ENCODE peak calls at places on chromosomes 6 and 20, in six cellular contexts. One of them, this sample, is unnamed.
A peak's percentile ranks its signal among the peaks of the same experiment; 100 is the strongest.

GRCh38 chr20:2751347-2751867 is 49.0 kb downstream of the CPXM1 start:
- DNase-seq in heart left ventricle: no peak
- DNase-seq in uterus: no peak
- DNase-seq in mesenchymal stem cell: no peak
- DNase-seq in pancreas: peak; percentile 61
- DNase-seq in brain microvascular endothelial cell: no peak
- DNase-seq in this sample: no peak

GRCh38 chr20:63103402-63104311 is 96.9 kb upstream of the BHLHE23 start:
- DNase-seq in mesenchymal stem cell: peak; percentile 27
- DNase-seq in pancreas: peak; percentile 28
- DNase-seq in uterus: no peak
- DNase-seq in heart left ventricle: no peak
- DNase-seq in brain microvascular endothelial cell: no peak
- DNase-seq in this sample: peak; percentile 6

GRCh38 chr20:58712116-58712822 is 19.7 kb downstream of the NPEPL1 start:
- DNase-seq in heart left ventricle: no peak
- DNase-seq in uterus: no peak
- DNase-seq in brain microvascular endothelial cell: no peak
- DNase-seq in mesenchymal stem cell: no peak
- DNase-seq in pancreas: peak; percentile 52
- DNase-seq in this sample: no peak

GRCh38 chr6:134474980-134475379 is 157.1 kb upstream of the SGK1 start:
- DNase-seq in uterus: no peak
- DNase-seq in pancreas: no peak
- DNase-seq in brain microvascular endothelial cell: no peak
- DNase-seq in heart left ventricle: no peak
- DNase-seq in mesenchymal stem cell: no peak
- DNase-seq in this sample: no peak

GRCh38 chr6:125067552-125067951 is 86.0 kb upstream of the TPD52L1 start:
- DNase-seq in heart left ventricle: no peak
- DNase-seq in pancreas: no peak
- DNase-seq in mesenchymal stem cell: no peak
- DNase-seq in uterus: no peak
- DNase-seq in brain microvascular endothelial cell: no peak
- DNase-seq in this sample: no peak

GRCh38 chr20:29689411-29690225 is 1567.8 kb upstream of the DEFB115 start:
- DNase-seq in heart left ventricle: peak; percentile 28
- DNase-seq in mesenchymal stem cell: no peak
- DNase-seq in uterus: no peak
- DNase-seq in brain microvascular endothelial cell: no peak
- DNase-seq in pancreas: peak; percentile 63
- DNase-seq in this sample: no peak

GRCh38 chr6:164665328-164665727 is 644.1 kb downstream of the C6orf118 start:
- DNase-seq in uterus: no peak
- DNase-seq in heart left ventricle: no peak
- DNase-seq in mesenchymal stem cell: no peak
- DNase-seq in pancreas: no peak
- DNase-seq in brain microvascular endothelial cell: no peak
- DNase-seq in this sample: no peak

GRCh38 chr6:163416640-163417253 is 2.2 kb downstream of the QKI start:
- DNase-seq in uterus: peak; percentile 70
- DNase-seq in mesenchymal stem cell: peak; percentile 90
- DNase-seq in heart left ventricle: no peak
- DNase-seq in brain microvascular endothelial cell: peak; percentile 70
- DNase-seq in pancreas: no peak
- DNase-seq in this sample: peak; percentile 86

GRCh38 chr20:47272893-47273590 is 83.5 kb downstream of the ZMYND8 start:
- DNase-seq in pancreas: no peak
- DNase-seq in brain microvascular endothelial cell: peak; percentile 63
- DNase-seq in uterus: peak; percentile 74
- DNase-seq in mesenchymal stem cell: peak; percentile 75
- DNase-seq in heart left ventricle: no peak
- DNase-seq in this sample: peak; percentile 69

GRCh38 chr20:11350126-11351005 is 567.3 kb upstream of the BTBD3 start:
- DNase-seq in mesenchymal stem cell: peak; percentile 78
- DNase-seq in brain microvascular endothelial cell: no peak
- DNase-seq in uterus: peak; percentile 20
- DNase-seq in heart left ventricle: no peak
- DNase-seq in pancreas: no peak
- DNase-seq in this sample: peak; percentile 87

GRCh38 chr20:36950432-36951197 is 893 bp downstream of the SAMHD1 start:
- DNase-seq in uterus: peak; percentile 33
- DNase-seq in pancreas: no peak
- DNase-seq in brain microvascular endothelial cell: peak; percentile 2
- DNase-seq in mesenchymal stem cell: peak; percentile 65
- DNase-seq in heart left ventricle: peak; percentile 35
- DNase-seq in this sample: peak; percentile 26

GRCh38 chr6:133326584-133326983 is 85.4 kb downstream of the EYA4 start:
- DNase-seq in uterus: no peak
- DNase-seq in heart left ventricle: no peak
- DNase-seq in brain microvascular endothelial cell: no peak
- DNase-seq in pancreas: no peak
- DNase-seq in mesenchymal stem cell: no peak
- DNase-seq in this sample: peak; percentile 13

GRCh38 chr6:170125447-170126300 is 165.2 kb downstream of the DLL1 start:
- DNase-seq in uterus: no peak
- DNase-seq in pancreas: peak; percentile 24
- DNase-seq in mesenchymal stem cell: no peak
- DNase-seq in brain microvascular endothelial cell: no peak
- DNase-seq in heart left ventricle: no peak
- DNase-seq in this sample: no peak

GRCh38 chr6:18362058-18362561 is 25.0 kb upstream of the RNF144B start:
- DNase-seq in heart left ventricle: no peak
- DNase-seq in uterus: peak; percentile 29
- DNase-seq in brain microvascular endothelial cell: peak; percentile 84
- DNase-seq in pancreas: no peak
- DNase-seq in mesenchymal stem cell: peak; percentile 37
- DNase-seq in this sample: peak; percentile 98

GRCh38 chr6:18342223-18342622 is 44.9 kb upstream of the RNF144B start:
- DNase-seq in uterus: no peak
- DNase-seq in brain microvascular endothelial cell: no peak
- DNase-seq in mesenchymal stem cell: no peak
- DNase-seq in pancreas: no peak
- DNase-seq in heart left ventricle: no peak
- DNase-seq in this sample: no peak

GRCh38 chr6:146028835-146029572 is at the start of gene GRM1:
- DNase-seq in heart left ventricle: no peak
- DNase-seq in mesenchymal stem cell: no peak
- DNase-seq in pancreas: peak; percentile 29
- DNase-seq in uterus: no peak
- DNase-seq in brain microvascular endothelial cell: no peak
- DNase-seq in this sample: no peak

GRCh38 chr6:139156102-139156501 is 21.2 kb downstream of the HECA start:
- DNase-seq in heart left ventricle: no peak
- DNase-seq in mesenchymal stem cell: no peak
- DNase-seq in pancreas: no peak
- DNase-seq in brain microvascular endothelial cell: no peak
- DNase-seq in uterus: no peak
- DNase-seq in this sample: no peak

GRCh38 chr6:14068133-14068532 is 49.4 kb upstream of the CD83 start:
- DNase-seq in pancreas: no peak
- DNase-seq in uterus: no peak
- DNase-seq in brain microvascular endothelial cell: peak; percentile 87
- DNase-seq in mesenchymal stem cell: peak; percentile 55
- DNase-seq in heart left ventricle: no peak
- DNase-seq in this sample: peak; percentile 86

GRCh38 chr20:23049933-23050838 is 714 bp upstream of the THBD start:
- DNase-seq in brain microvascular endothelial cell: peak; percentile 19
- DNase-seq in pancreas: no peak
- DNase-seq in uterus: peak; percentile 43
- DNase-seq in heart left ventricle: peak; percentile 77
- DNase-seq in mesenchymal stem cell: no peak
- DNase-seq in this sample: no peak

GRCh38 chr6:166005401-166005845 is 162.2 kb downstream of the TBXT start:
- DNase-seq in heart left ventricle: peak; percentile 80
- DNase-seq in brain microvascular endothelial cell: no peak
- DNase-seq in mesenchymal stem cell: peak; percentile 69
- DNase-seq in pancreas: no peak
- DNase-seq in uterus: peak; percentile 67
- DNase-seq in this sample: peak; percentile 75

GRCh38 chr6:160005861-160006540 is 37.1 kb downstream of the IGF2R start:
- DNase-seq in uterus: no peak
- DNase-seq in brain microvascular endothelial cell: no peak
- DNase-seq in pancreas: peak; percentile 63
- DNase-seq in heart left ventricle: peak; percentile 57
- DNase-seq in mesenchymal stem cell: no peak
- DNase-seq in this sample: peak; percentile 67

GRCh38 chr20:26163890-26164289 is 467.2 kb upstream of the ZNF337 start:
- DNase-seq in heart left ventricle: no peak
- DNase-seq in brain microvascular endothelial cell: peak; percentile 87
- DNase-seq in pancreas: no peak
- DNase-seq in mesenchymal stem cell: peak; percentile 72
- DNase-seq in uterus: no peak
- DNase-seq in this sample: peak; percentile 96

GRCh38 chr6:30568245-30568644 is 3.0 kb upstream of the ABCF1 start:
- DNase-seq in brain microvascular endothelial cell: no peak
- DNase-seq in pancreas: no peak
- DNase-seq in heart left ventricle: no peak
- DNase-seq in uterus: no peak
- DNase-seq in mesenchymal stem cell: no peak
- DNase-seq in this sample: no peak

GRCh38 chr20:62366370-62367135 is 559 bp downstream of the LAMA5 start:
- DNase-seq in uterus: no peak
- DNase-seq in mesenchymal stem cell: no peak
- DNase-seq in pancreas: peak; percentile 84
- DNase-seq in brain microvascular endothelial cell: no peak
- DNase-seq in heart left ventricle: peak; percentile 51
- DNase-seq in this sample: no peak

GRCh38 chr6:57024775-57025174 is 21.7 kb upstream of the KIAA1586 start:
- DNase-seq in pancreas: no peak
- DNase-seq in uterus: no peak
- DNase-seq in brain microvascular endothelial cell: no peak
- DNase-seq in mesenchymal stem cell: no peak
- DNase-seq in heart left ventricle: no peak
- DNase-seq in this sample: no peak

GRCh38 chr6:153085239-153085638 is 45.8 kb downstream of the RGS17 start:
- DNase-seq in pancreas: no peak
- DNase-seq in uterus: no peak
- DNase-seq in heart left ventricle: no peak
- DNase-seq in mesenchymal stem cell: peak; percentile 75
- DNase-seq in brain microvascular endothelial cell: no peak
- DNase-seq in this sample: peak; percentile 20

GRCh38 chr20:38063911-38064310 is 30.4 kb downstream of the RPRD1B start:
- DNase-seq in brain microvascular endothelial cell: no peak
- DNase-seq in pancreas: no peak
- DNase-seq in mesenchymal stem cell: no peak
- DNase-seq in uterus: no peak
- DNase-seq in heart left ventricle: no peak
- DNase-seq in this sample: no peak

GRCh38 chr20:38066969-38067716 is 33.6 kb downstream of the RPRD1B start:
- DNase-seq in pancreas: no peak
- DNase-seq in heart left ventricle: peak; percentile 58
- DNase-seq in brain microvascular endothelial cell: no peak
- DNase-seq in mesenchymal stem cell: no peak
- DNase-seq in uterus: no peak
- DNase-seq in this sample: no peak

GRCh38 chr20:38067717-38068365 is 34.3 kb downstream of the RPRD1B start:
- DNase-seq in heart left ventricle: no peak
- DNase-seq in uterus: no peak
- DNase-seq in brain microvascular endothelial cell: no peak
- DNase-seq in mesenchymal stem cell: no peak
- DNase-seq in pancreas: no peak
- DNase-seq in this sample: no peak

GRCh38 chr20:38061109-38061508 is 27.6 kb downstream of the RPRD1B start:
- DNase-seq in brain microvascular endothelial cell: no peak
- DNase-seq in uterus: no peak
- DNase-seq in pancreas: no peak
- DNase-seq in heart left ventricle: no peak
- DNase-seq in mesenchymal stem cell: no peak
- DNase-seq in this sample: no peak

GRCh38 chr20:38065764-38066375 is 32.3 kb downstream of the RPRD1B start:
- DNase-seq in brain microvascular endothelial cell: no peak
- DNase-seq in uterus: peak; percentile 46
- DNase-seq in heart left ventricle: no peak
- DNase-seq in mesenchymal stem cell: no peak
- DNase-seq in pancreas: no peak
- DNase-seq in this sample: no peak
- H3K36me3 ChIP-seq in brain microvascular endothelial cell: peaks cover 47% of the 10 kb centered on the region
- H3K36me3 ChIP-seq in uterus: no peaks in the 10 kb centered on the region
- H3K36me3 ChIP-seq in heart left ventricle: peaks cover 61% of the 10 kb centered on the region
- H3K36me3 ChIP-seq in mesenchymal stem cell: peaks cover 41% of the 10 kb centered on the region
- H3K36me3 ChIP-seq in pancreas: peaks cover 3% of the 10 kb centered on the region
- H3K36me3 ChIP-seq in this sample: peaks cover 16% of the 10 kb centered on the region

DNA sequence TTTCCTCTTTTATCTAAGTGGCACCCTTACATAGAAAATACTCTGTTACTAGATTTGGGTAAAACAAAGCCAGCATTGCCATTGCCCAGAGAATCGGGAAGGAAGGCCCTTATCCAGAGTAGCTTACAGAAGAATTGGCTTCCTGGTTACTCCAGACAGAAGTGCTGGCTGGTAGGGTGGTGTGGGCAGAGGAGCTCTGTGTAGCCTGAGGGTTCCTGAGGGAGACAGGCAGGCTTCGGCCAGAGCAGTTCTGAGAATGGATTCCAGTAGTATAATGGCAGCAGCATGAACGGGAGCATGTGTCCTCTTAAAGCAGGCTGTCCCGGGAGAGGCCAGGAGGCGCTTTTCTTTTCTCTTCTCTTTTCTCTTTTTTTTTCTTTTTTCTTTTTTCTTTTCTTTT is 11.9 kb downstream of the CUL9 start:
- DNase-seq in mesenchymal stem cell: no peak
- DNase-seq in pancreas: no peak
- DNase-seq in uterus: no peak
- DNase-seq in brain microvascular endothelial cell: no peak
- DNase-seq in heart left ventricle: no peak
- DNase-seq in this sample: no peak
- H3K36me3 ChIP-seq in mesenchymal stem cell: peaks cover 49% of the 10 kb centered on the region
- H3K36me3 ChIP-seq in pancreas: peaks cover 2% of the 10 kb centered on the region
- H3K36me3 ChIP-seq in uterus: no peaks in the 10 kb centered on the region
- H3K36me3 ChIP-seq in brain microvascular endothelial cell: peaks cover 4% of the 10 kb centered on the region
- H3K36me3 ChIP-seq in heart left ventricle: peaks cover 69% of the 10 kb centered on the region
- H3K36me3 ChIP-seq in this sample: peaks cover 15% of the 10 kb centered on the region

GRCh38 chr20:45051497-45052060 is 49.3 kb downstream of the KCNS1 start:
- DNase-seq in mesenchymal stem cell: no peak
- DNase-seq in pancreas: no peak
- DNase-seq in uterus: no peak
- DNase-seq in brain microvascular endothelial cell: no peak
- DNase-seq in heart left ventricle: no peak
- DNase-seq in this sample: no peak
- H3K36me3 ChIP-seq in mesenchymal stem cell: no peaks in the 10 kb centered on the region
- H3K36me3 ChIP-seq in pancreas: no peaks in the 10 kb centered on the region
- H3K36me3 ChIP-seq in uterus: no peaks in the 10 kb centered on the region
- H3K36me3 ChIP-seq in brain microvascular endothelial cell: no peaks in the 10 kb centered on the region
- H3K36me3 ChIP-seq in heart left ventricle: no peaks in the 10 kb centered on the region
- H3K36me3 ChIP-seq in this sample: no peaks in the 10 kb centered on the region

DNA sequence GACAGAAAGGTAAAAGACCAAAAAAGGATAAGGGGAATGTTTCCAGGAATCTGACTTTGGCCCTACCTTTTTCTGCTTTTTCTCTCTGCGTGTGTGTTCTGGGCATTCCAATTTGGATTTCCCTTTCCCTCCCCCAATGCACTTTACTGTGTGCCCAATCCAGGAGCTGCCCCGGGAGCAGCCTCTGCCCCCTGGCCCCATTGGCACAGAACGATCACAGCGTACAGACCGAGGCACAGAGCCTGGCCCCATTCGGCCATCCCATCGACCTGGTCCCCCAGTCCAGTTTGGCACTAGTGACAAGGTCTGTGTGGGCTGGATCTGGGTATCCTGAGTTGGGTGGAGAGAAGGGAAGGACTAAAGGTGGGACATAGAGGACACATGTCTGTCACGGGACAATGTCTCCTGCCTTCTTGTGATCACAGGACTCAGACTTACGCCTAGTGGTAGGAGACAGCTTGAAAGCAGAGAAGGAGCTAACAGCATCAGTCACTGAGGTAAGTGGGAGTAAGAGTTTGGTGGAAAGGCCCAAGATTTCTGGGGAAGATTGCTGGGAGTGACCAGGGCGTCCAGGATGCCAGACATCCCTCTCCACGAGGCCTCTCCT is 14.6 kb downstream of the PRRC2A start:
- DNase-seq in heart left ventricle: no peak
- DNase-seq in mesenchymal stem cell: no peak
- DNase-seq in pancreas: no peak
- DNase-seq in brain microvascular endothelial cell: no peak
- DNase-seq in uterus: no peak
- DNase-seq in this sample: no peak
- H3K36me3 ChIP-seq in heart left ventricle: peaks cover 98% of the 10 kb centered on the region
- H3K36me3 ChIP-seq in mesenchymal stem cell: peaks cover 90% of the 10 kb centered on the region
- H3K36me3 ChIP-seq in pancreas: peaks cover 49% of the 10 kb centered on the region
- H3K36me3 ChIP-seq in brain microvascular endothelial cell: peaks cover 91% of the 10 kb centered on the region
- H3K36me3 ChIP-seq in uterus: no peaks in the 10 kb centered on the region
- H3K36me3 ChIP-seq in this sample: peaks cover 50% of the 10 kb centered on the region